ENCODE peak calls at places on chromosomes 6 and 20, in four cellular contexts. O, Y, F and Q are unnamed samples.

GRCh38 chr6:142946924-142947701 is 2.1 kb upstream of the HIVEP2 start:
- DNase-seq in O (peak; percentile 49), Y (peak; percentile 91), F (peak; percentile 72), Q (no peak)

GRCh38 chr20:61304750-61305149 is 52.7 kb downstream of the CDH4 start:
- DNase-seq in O (no peak), Y (no peak), F (no peak), Q (no peak)

GRCh38 chr6:162181741-162182401 is 545.7 kb downstream of the PRKN start:
- DNase-seq in O (no peak), Y (no peak), F (no peak), Q (no peak)

GRCh38 chr6:139919107-139920026 is 544.9 kb upstream of the CITED2 start:
- DNase-seq in O (no peak), Y (no peak), F (no peak), Q (no peak)

GRCh38 chr6:21527731-21528130 is 65.8 kb upstream of the SOX4 start:
- DNase-seq in O (no peak), Y (no peak), F (no peak), Q (no peak)

GRCh38 chr20:51767867-51768758 is at the start of gene ATP9A:
- DNase-seq in O (no peak), Y (peak; percentile 49), F (no peak), Q (no peak)

GRCh38 chr6:110590821-110591351 is 114.5 kb upstream of the SLC22A16 start:
- DNase-seq in O (peak; percentile 12), Y (no peak), F (no peak), Q (no peak)

GRCh38 chr20:23228912-23229311 is 121.7 kb upstream of the NXT1 start:
- DNase-seq in O (peak; percentile 76), Y (no peak), F (no peak), Q (no peak)

GRCh38 chr6:127177030-127177928 is 58.8 kb downstream of the RSPO3 start:
- DNase-seq in O (peak; percentile 89), Y (no peak), F (no peak), Q (no peak)